ENCODE peak calls at places on chromosomes 1 and 21, in nine cellular contexts. One of them, this sample, is unnamed. For H3K4me1 and H3K27me3, the result is how much of the 10 kb centered on the place peaks cover.

GRCh38 chr1:203528098-203528497 is 34.1 kb downstream of the OPTC start:
- DNase-seq in psoas muscle: no peak
- DNase-seq in spleen: no peak
- DNase-seq in left lung: no peak
- DNase-seq in K562: no peak
- DNase-seq in pancreas: no peak
- DNase-seq in CD8-positive, alpha-beta T cell: no peak
- DNase-seq in uterus: no peak
- DNase-seq in adrenal gland: no peak
- DNase-seq in this sample: no peak

GRCh38 chr1:212648431-212648830 is 39.9 kb downstream of the ATF3 start:
- DNase-seq in psoas muscle: no peak
- DNase-seq in spleen: no peak
- DNase-seq in left lung: no peak
- DNase-seq in K562: no peak
- DNase-seq in pancreas: no peak
- DNase-seq in CD8-positive, alpha-beta T cell: no peak
- DNase-seq in uterus: no peak
- DNase-seq in adrenal gland: no peak
- DNase-seq in this sample: no peak

GRCh38 chr1:54118704-54119103 is 34.1 kb downstream of the CDCP2 start:
- DNase-seq in psoas muscle: no peak
- DNase-seq in spleen: peak
- DNase-seq in left lung: no peak
- DNase-seq in K562: no peak
- DNase-seq in pancreas: no peak
- DNase-seq in CD8-positive, alpha-beta T cell: no peak
- DNase-seq in uterus: no peak
- DNase-seq in adrenal gland: peak
- DNase-seq in this sample: no peak

GRCh38 chr1:11151854-11152612 is 37.1 kb upstream of the ANGPTL7 start:
- DNase-seq in psoas muscle: no peak
- DNase-seq in spleen: no peak
- DNase-seq in left lung: no peak
- DNase-seq in K562: no peak
- DNase-seq in pancreas: no peak
- DNase-seq in CD8-positive, alpha-beta T cell: no peak
- DNase-seq in uterus: no peak
- DNase-seq in adrenal gland: no peak
- DNase-seq in this sample: no peak

GRCh38 chr21:45554477-45555175 is 12.4 kb upstream of the SLC19A1 start:
- DNase-seq in psoas muscle: peak
- DNase-seq in spleen: peak
- DNase-seq in left lung: peak
- DNase-seq in K562: peak
- DNase-seq in pancreas: peak
- DNase-seq in CD8-positive, alpha-beta T cell: peak
- DNase-seq in uterus: peak
- DNase-seq in adrenal gland: peak
- DNase-seq in this sample: peak

GRCh38 chr1:174189424-174190062 is 30.2 kb downstream of the RABGAP1L start:
- DNase-seq in psoas muscle: no peak
- DNase-seq in spleen: no peak
- DNase-seq in left lung: no peak
- DNase-seq in K562: no peak
- DNase-seq in pancreas: no peak
- DNase-seq in CD8-positive, alpha-beta T cell: no peak
- DNase-seq in uterus: no peak
- DNase-seq in adrenal gland: no peak
- DNase-seq in this sample: no peak

GRCh38 chr1:920008-920407 is 3.7 kb upstream of the SAMD11 start:
- DNase-seq in psoas muscle: peak
- DNase-seq in spleen: no peak
- DNase-seq in left lung: no peak
- DNase-seq in K562: no peak
- DNase-seq in pancreas: peak
- DNase-seq in CD8-positive, alpha-beta T cell: no peak
- DNase-seq in uterus: no peak
- DNase-seq in adrenal gland: no peak
- DNase-seq in this sample: no peak

GRCh38 chr1:109770331-109771095 is 6.8 kb upstream of the EPS8L3 start:
- DNase-seq in psoas muscle: peak
- DNase-seq in spleen: peak
- DNase-seq in left lung: peak
- DNase-seq in K562: no peak
- DNase-seq in pancreas: peak
- DNase-seq in CD8-positive, alpha-beta T cell: no peak
- DNase-seq in uterus: peak
- DNase-seq in adrenal gland: peak
- DNase-seq in this sample: no peak

GRCh38 chr1:232707142-232707541 is 77.2 kb upstream of the SIPA1L2 start:
- DNase-seq in psoas muscle: no peak
- DNase-seq in spleen: no peak
- DNase-seq in left lung: no peak
- DNase-seq in K562: no peak
- DNase-seq in pancreas: no peak
- DNase-seq in CD8-positive, alpha-beta T cell: no peak
- DNase-seq in uterus: no peak
- DNase-seq in adrenal gland: no peak
- DNase-seq in this sample: no peak

GRCh38 chr1:154551474-154551873 is 7.0 kb downstream of the UBE2Q1 start:
- DNase-seq in psoas muscle: no peak
- DNase-seq in spleen: no peak
- DNase-seq in left lung: no peak
- DNase-seq in K562: no peak
- DNase-seq in pancreas: no peak
- DNase-seq in CD8-positive, alpha-beta T cell: no peak
- DNase-seq in uterus: no peak
- DNase-seq in adrenal gland: no peak
- DNase-seq in this sample: no peak

GRCh38 chr1:51945591-51945990 is 44.9 kb downstream of the RAB3B start:
- DNase-seq in psoas muscle: no peak
- DNase-seq in spleen: no peak
- DNase-seq in left lung: no peak
- DNase-seq in K562: no peak
- DNase-seq in pancreas: no peak
- DNase-seq in CD8-positive, alpha-beta T cell: no peak
- DNase-seq in uterus: no peak
- DNase-seq in adrenal gland: no peak
- DNase-seq in this sample: no peak

GRCh38 chr1:222466150-222466865 is 81.6 kb downstream of the HHIPL2 start:
- DNase-seq in psoas muscle: no peak
- DNase-seq in spleen: no peak
- DNase-seq in left lung: no peak
- DNase-seq in K562: no peak
- DNase-seq in pancreas: no peak
- DNase-seq in CD8-positive, alpha-beta T cell: no peak
- DNase-seq in uterus: no peak
- DNase-seq in adrenal gland: no peak
- DNase-seq in this sample: no peak

GRCh38 chr1:203170625-203171330 is 4.8 kb downstream of the MYBPH start:
- DNase-seq in psoas muscle: no peak
- DNase-seq in spleen: peak
- DNase-seq in left lung: no peak
- DNase-seq in K562: no peak
- DNase-seq in pancreas: no peak
- DNase-seq in CD8-positive, alpha-beta T cell: no peak
- DNase-seq in uterus: no peak
- DNase-seq in adrenal gland: no peak
- DNase-seq in this sample: no peak

GRCh38 chr1:9145021-9145668 is 16.2 kb upstream of the GPR157 start:
- DNase-seq in psoas muscle: no peak
- DNase-seq in spleen: no peak
- DNase-seq in left lung: peak
- DNase-seq in K562: peak
- DNase-seq in pancreas: no peak
- DNase-seq in CD8-positive, alpha-beta T cell: no peak
- DNase-seq in uterus: no peak
- DNase-seq in adrenal gland: peak
- DNase-seq in this sample: no peak

GRCh38 chr1:219086956-219087469 is 86.7 kb upstream of the LYPLAL1 start:
- DNase-seq in psoas muscle: no peak
- DNase-seq in spleen: no peak
- DNase-seq in left lung: no peak
- DNase-seq in K562: no peak
- DNase-seq in pancreas: no peak
- DNase-seq in CD8-positive, alpha-beta T cell: no peak
- DNase-seq in uterus: no peak
- DNase-seq in adrenal gland: no peak
- DNase-seq in this sample: no peak

GRCh38 chr21:44013380-44014088 is 1.4 kb downstream of the TRAPPC10 start:
- DNase-seq in psoas muscle: no peak
- DNase-seq in spleen: no peak
- DNase-seq in left lung: no peak
- DNase-seq in K562: peak
- DNase-seq in pancreas: no peak
- DNase-seq in CD8-positive, alpha-beta T cell: peak
- DNase-seq in uterus: no peak
- DNase-seq in adrenal gland: peak
- DNase-seq in this sample: peak

GRCh38 chr21:44011774-44012473 is at the start of gene TRAPPC10:
- DNase-seq in psoas muscle: peak
- DNase-seq in spleen: peak
- DNase-seq in left lung: peak
- DNase-seq in K562: peak
- DNase-seq in pancreas: peak
- DNase-seq in CD8-positive, alpha-beta T cell: peak
- DNase-seq in uterus: peak
- DNase-seq in adrenal gland: peak
- DNase-seq in this sample: peak

GRCh38 chr21:44012474-44013379 is 618 bp downstream of the TRAPPC10 start:
- DNase-seq in psoas muscle: peak
- DNase-seq in spleen: peak
- DNase-seq in left lung: peak
- DNase-seq in K562: peak
- DNase-seq in pancreas: peak
- DNase-seq in CD8-positive, alpha-beta T cell: peak
- DNase-seq in uterus: peak
- DNase-seq in adrenal gland: peak
- DNase-seq in this sample: peak

GRCh38 chr21:44010429-44010828 is 1.7 kb upstream of the TRAPPC10 start:
- DNase-seq in psoas muscle: no peak
- DNase-seq in spleen: no peak
- DNase-seq in left lung: no peak
- DNase-seq in K562: no peak
- DNase-seq in pancreas: no peak
- DNase-seq in CD8-positive, alpha-beta T cell: no peak
- DNase-seq in uterus: no peak
- DNase-seq in adrenal gland: no peak
- DNase-seq in this sample: no peak

GRCh38 chr21:44011123-44011773 is 861 bp upstream of the TRAPPC10 start:
- DNase-seq in psoas muscle: no peak
- DNase-seq in spleen: no peak
- DNase-seq in left lung: no peak
- DNase-seq in K562: no peak
- DNase-seq in pancreas: no peak
- DNase-seq in CD8-positive, alpha-beta T cell: no peak
- DNase-seq in uterus: no peak
- DNase-seq in adrenal gland: no peak
- DNase-seq in this sample: no peak
- H3K4me1 ChIP-seq in psoas muscle: under half
- H3K4me1 ChIP-seq in spleen: under half
- H3K4me1 ChIP-seq in left lung: under half
- H3K4me1 ChIP-seq in K562: under half
- H3K4me1 ChIP-seq in pancreas: under half
- H3K4me1 ChIP-seq in CD8-positive, alpha-beta T cell: under half
- H3K4me1 ChIP-seq in uterus: under half
- H3K4me1 ChIP-seq in adrenal gland: under half
- H3K4me1 ChIP-seq in this sample: under half

DNA sequence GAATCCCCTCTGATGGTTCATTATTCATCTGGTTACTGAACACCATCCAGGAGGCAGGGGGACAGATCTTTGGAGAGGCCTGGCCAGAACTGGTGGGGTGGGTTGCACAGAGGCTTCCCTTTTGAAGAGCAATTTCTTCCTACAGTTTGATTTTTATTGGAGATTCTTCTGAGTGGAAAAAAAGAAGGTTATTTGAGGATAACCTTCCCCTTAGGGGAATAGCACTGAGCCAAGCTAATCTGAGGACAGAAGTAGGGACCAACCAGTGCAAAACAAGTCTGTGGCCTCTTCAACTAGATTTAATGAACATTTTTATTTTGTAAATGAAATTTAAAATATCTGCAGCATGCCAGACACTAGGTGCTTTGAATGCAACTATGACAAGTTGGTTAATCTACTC is 8.2 kb downstream of the NFASC start:
- DNase-seq in psoas muscle: no peak
- DNase-seq in spleen: no peak
- DNase-seq in left lung: no peak
- DNase-seq in K562: no peak
- DNase-seq in pancreas: no peak
- DNase-seq in CD8-positive, alpha-beta T cell: no peak
- DNase-seq in uterus: no peak
- DNase-seq in adrenal gland: no peak
- DNase-seq in this sample: no peak
- H3K27me3 ChIP-seq in psoas muscle: under half
- H3K27me3 ChIP-seq in spleen: under half
- H3K27me3 ChIP-seq in left lung: under half
- H3K27me3 ChIP-seq in K562: half or more
- H3K27me3 ChIP-seq in pancreas: under half
- H3K27me3 ChIP-seq in CD8-positive, alpha-beta T cell: under half
- H3K27me3 ChIP-seq in uterus: under half
- H3K27me3 ChIP-seq in adrenal gland: under half
- H3K27me3 ChIP-seq in this sample: under half

DNA sequence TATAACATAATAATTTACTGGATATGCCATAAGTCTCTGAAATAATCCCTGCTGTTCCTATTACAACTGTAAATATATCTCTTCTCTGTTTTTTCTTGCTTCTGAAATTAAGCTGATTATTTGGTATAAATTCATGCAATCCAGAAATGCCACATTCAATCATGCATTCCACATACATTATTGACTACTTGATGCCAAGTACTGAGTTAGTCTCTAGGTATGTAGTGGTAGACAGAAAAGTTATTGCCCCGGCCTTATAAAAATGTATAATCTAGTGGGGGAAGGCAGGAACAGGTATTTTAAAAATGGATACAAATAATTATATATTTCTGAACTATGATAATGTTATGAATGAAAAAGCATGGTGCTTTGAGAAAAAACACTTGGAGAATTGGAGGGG is 338.6 kb upstream of the SNX7 start:
- DNase-seq in psoas muscle: no peak
- DNase-seq in spleen: no peak
- DNase-seq in left lung: no peak
- DNase-seq in K562: no peak
- DNase-seq in pancreas: no peak
- DNase-seq in CD8-positive, alpha-beta T cell: no peak
- DNase-seq in uterus: no peak
- DNase-seq in adrenal gland: no peak
- DNase-seq in this sample: no peak
- H3K27ac ChIP-seq in psoas muscle: no peak
- H3K27ac ChIP-seq in spleen: no peak
- H3K27ac ChIP-seq in left lung: peak
- H3K27ac ChIP-seq in K562: no peak
- H3K27ac ChIP-seq in pancreas: no peak
- H3K27ac ChIP-seq in CD8-positive, alpha-beta T cell: no peak
- H3K27ac ChIP-seq in uterus: no peak
- H3K27ac ChIP-seq in adrenal gland: no peak
- H3K27ac ChIP-seq in this sample: no peak

DNA sequence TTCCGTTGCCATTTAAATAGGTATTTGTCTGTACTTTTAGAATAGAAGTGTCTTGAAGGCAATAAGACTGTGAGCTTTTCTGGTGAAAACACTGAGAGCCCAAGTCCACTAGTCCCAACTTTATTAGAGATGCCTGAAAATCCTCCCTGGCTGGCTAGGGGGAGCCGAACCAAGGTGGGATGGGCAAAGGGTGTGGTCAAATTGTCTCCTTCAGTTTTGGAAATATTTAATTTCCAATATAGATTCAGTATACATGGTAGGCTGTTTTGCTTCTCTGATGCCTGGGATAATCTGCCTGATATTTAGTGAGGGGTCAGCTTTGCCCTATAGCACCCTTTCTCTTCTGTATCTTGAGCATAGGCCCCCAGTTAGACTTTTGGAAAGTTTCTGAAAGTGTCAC is 3.5 kb downstream of the ROR1 start:
- DNase-seq in psoas muscle: no peak
- DNase-seq in spleen: no peak
- DNase-seq in left lung: no peak
- DNase-seq in K562: no peak
- DNase-seq in pancreas: no peak
- DNase-seq in CD8-positive, alpha-beta T cell: no peak
- DNase-seq in uterus: no peak
- DNase-seq in adrenal gland: no peak
- DNase-seq in this sample: no peak
- H3K4me1 ChIP-seq in psoas muscle: under half
- H3K4me1 ChIP-seq in spleen: under half
- H3K4me1 ChIP-seq in left lung: under half
- H3K4me1 ChIP-seq in K562: under half
- H3K4me1 ChIP-seq in pancreas: under half
- H3K4me1 ChIP-seq in CD8-positive, alpha-beta T cell: under half
- H3K4me1 ChIP-seq in uterus: under half
- H3K4me1 ChIP-seq in adrenal gland: under half
- H3K4me1 ChIP-seq in this sample: under half